ENCODE peak calls at places on chromosomes 11 and 22, in seven cellular contexts. O, W, P, E, M, L and Y are unnamed samples.

GRCh38 chr11:113474362-113475159 is 637 bp downstream of the DRD2 start:
- DNase-seq in W (peak), M (peak), P (peak), O (peak), E (peak), L (no peak), Y (peak)

GRCh38 chr11:72724021-72724561 is 28.1 kb downstream of the ARAP1 start:
- DNase-seq in E (no peak), O (no peak), L (no peak), M (no peak), P (no peak), W (no peak), Y (no peak)

GRCh38 chr22:21445437-21446127 is 21.6 kb upstream of the TMEM191C start:
- DNase-seq in L (no peak), P (peak), M (no peak), W (no peak), E (no peak), O (no peak), Y (no peak)

GRCh38 chr11:17267576-17267975 is 9.0 kb upstream of the NUCB2 start:
- DNase-seq in M (no peak), L (no peak), P (no peak), W (no peak), E (peak), O (no peak), Y (no peak)

GRCh38 chr11:75554258-75555022 is 7.6 kb upstream of the SERPINH1 start:
- DNase-seq in M (peak), O (peak), W (peak), L (no peak), P (peak), E (peak), Y (peak)

GRCh38 chr22:19880786-19881569 is 26.3 kb upstream of the GNB1L start:
- DNase-seq in E (peak), L (no peak), M (peak), P (no peak), W (peak), O (peak), Y (no peak)

GRCh38 chr22:50621491-50621880 is 6.5 kb downstream of the ARSA start:
- DNase-seq in O (no peak), M (no peak), P (no peak), E (no peak), W (no peak), L (peak), Y (no peak)

GRCh38 chr11:125272092-125272491 is 107.5 kb downstream of the PKNOX2 start:
- DNase-seq in E (no peak), L (no peak), P (no peak), W (no peak), M (no peak), O (no peak), Y (no peak)

GRCh38 chr11:59560702-59561469 is 49.5 kb downstream of the OR4D9 start:
- DNase-seq in O (no peak), M (peak), P (peak), E (peak), L (peak), W (peak), Y (peak)

GRCh38 chr11:68810164-68810563 is 31.6 kb downstream of the CPT1A start:
- DNase-seq in P (peak), W (no peak), O (no peak), L (no peak), E (no peak), M (peak), Y (peak)

GRCh38 chr11:74288161-74288560 is 23.3 kb downstream of the P4HA3 start:
- DNase-seq in P (no peak), O (peak), M (no peak), E (no peak), L (no peak), W (no peak), Y (no peak)

GRCh38 chr22:48567213-48567975 is 1260.3 kb downstream of the BRD1 start:
- DNase-seq in E (no peak), W (no peak), M (no peak), P (no peak), O (no peak), L (no peak), Y (no peak)

GRCh38 chr11:61587951-61588695 is 7.2 kb upstream of the SYT7 start:
- DNase-seq in W (peak), M (peak), E (peak), P (peak), O (no peak), L (peak), Y (no peak)

GRCh38 chr22:29190051-29190450 is 15.6 kb upstream of the EMID1 start:
- DNase-seq in E (no peak), O (no peak), L (no peak), W (no peak), M (no peak), P (no peak), Y (no peak)

GRCh38 chr22:47053865-47054185 is 291.4 kb downstream of the TBC1D22A start:
- DNase-seq in P (no peak), O (peak), L (no peak), M (no peak), W (no peak), E (no peak), Y (no peak)

GRCh38 chr11:121757480-121758125 is 304.8 kb upstream of the SORL1-AS1 start:
- DNase-seq in M (no peak), O (no peak), E (peak), W (no peak), P (no peak), L (no peak), Y (no peak)

GRCh38 chr11:90234977-90235376 is 12.1 kb upstream of the CHORDC1 start:
- DNase-seq in L (no peak), M (no peak), P (no peak), E (no peak), W (no peak), O (no peak), Y (no peak)

GRCh38 chr11:68448604-68449011 is 11.9 kb upstream of the PPP6R3 start:
- DNase-seq in M (no peak), W (no peak), P (no peak), L (no peak), E (no peak), O (no peak), Y (no peak)

GRCh38 chr22:40890881-40891280 is 29.0 kb upstream of the DNAJB7 start:
- DNase-seq in P (no peak), L (no peak), M (no peak), E (no peak), W (no peak), O (no peak), Y (no peak)

GRCh38 chr22:50730941-50731661 is 6.9 kb upstream of the ACR start:
- DNase-seq in L (no peak), M (no peak), E (peak), W (no peak), O (no peak), P (no peak), Y (no peak)

GRCh38 chr11:116709970-116710369 is 62.8 kb downstream of the BUD13 start:
- DNase-seq in O (no peak), E (peak), M (no peak), P (no peak), L (no peak), W (no peak), Y (no peak)

GRCh38 chr11:65426839-65427690 is 4.5 kb downstream of the NEAT1 start:
- DNase-seq in E (peak), L (peak), M (peak), P (peak), W (peak), O (no peak), Y (no peak)

GRCh38 chr22:19704355-19705015 is 9.8 kb upstream of the SEPTIN5 start:
- DNase-seq in W (no peak), E (no peak), P (no peak), O (no peak), L (no peak), M (no peak), Y (no peak)

GRCh38 chr11:47992959-47993820 is 12.8 kb downstream of the PTPRJ start:
- DNase-seq in L (no peak), E (no peak), W (no peak), M (no peak), P (no peak), O (no peak), Y (no peak)

GRCh38 chr11:77519847-77520246 is 46.0 kb upstream of the PAK1 start:
- DNase-seq in O (no peak), W (no peak), E (peak), L (no peak), P (no peak), M (no peak), Y (no peak)

GRCh38 chr11:110092577-110093406 is at the start of gene ZC3H12C:
- DNase-seq in W (peak), M (peak), P (peak), L (no peak), O (peak), E (peak), Y (peak)

GRCh38 chr22:17559188-17559587 is 4.1 kb upstream of the SLC25A18 start:
- DNase-seq in M (no peak), L (no peak), W (no peak), P (no peak), E (no peak), O (no peak), Y (no peak)

GRCh38 chr22:47616396-47617020 is 854.1 kb downstream of the TBC1D22A start:
- DNase-seq in L (no peak), M (no peak), P (no peak), O (no peak), E (no peak), W (no peak), Y (no peak)

GRCh38 chr11:96715208-96715607 is 325.4 kb downstream of the JRKL start:
- DNase-seq in O (no peak), M (no peak), W (no peak), L (no peak), E (no peak), P (no peak), Y (no peak)

GRCh38 chr11:121471167-121471566 is 18.4 kb upstream of the SORL1-AS1 start:
- DNase-seq in M (no peak), L (no peak), P (no peak), E (no peak), O (no peak), W (no peak), Y (no peak)

GRCh38 chr11:19441288-19441687 is 200.5 kb upstream of the E2F8 start:
- DNase-seq in O (no peak), L (no peak), E (no peak), W (no peak), M (no peak), P (no peak), Y (no peak)

GRCh38 chr11:103619938-103620337 is 416.5 kb upstream of the DDI1 start:
- DNase-seq in W (no peak), P (no peak), O (no peak), E (no peak), L (no peak), M (no peak), Y (no peak)

GRCh38 chr11:74000307-74000630 is 8.6 kb downstream of the UCP3 start:
- DNase-seq in E (no peak), L (no peak), W (no peak), M (no peak), O (no peak), P (no peak), Y (no peak)

GRCh38 chr11:88246680-88247079 is 71.4 kb upstream of the RAB38 start:
- DNase-seq in O (peak), P (no peak), L (no peak), W (no peak), E (no peak), M (no peak), Y (no peak)

GRCh38 chr11:117795726-117796455 is 1.1 kb downstream of the DSCAML1 start:
- DNase-seq in M (no peak), P (no peak), O (no peak), W (no peak), L (no peak), E (peak), Y (no peak)

GRCh38 chr11:69605737-69606526 is 35.0 kb upstream of the CCND1 start:
- DNase-seq in E (no peak), O (no peak), M (no peak), P (no peak), W (no peak), L (no peak), Y (no peak)

GRCh38 chr22:24803064-24803542 is 2.9 kb upstream of the SGSM1 start:
- DNase-seq in P (no peak), E (peak), W (peak), O (no peak), L (peak), M (peak), Y (peak)

GRCh38 chr11:121057922-121058321 is 34.0 kb downstream of the TBCEL start:
- DNase-seq in E (no peak), W (no peak), P (no peak), M (no peak), O (no peak), L (no peak), Y (no peak)

GRCh38 chr22:31838917-31839316 is 85.1 kb downstream of the DEPDC5 start:
- DNase-seq in O (no peak), W (no peak), L (no peak), M (no peak), E (no peak), P (no peak), Y (no peak)

GRCh38 chr11:119741369-119742262 is 12.6 kb upstream of the NECTIN1 start:
- DNase-seq in W (no peak), M (peak), O (no peak), P (no peak), E (peak), L (peak), Y (peak)

GRCh38 chr11:58392741-58393140 is 13.9 kb downstream of the OR5B3 start:
- DNase-seq in L (no peak), O (no peak), E (no peak), M (no peak), W (no peak), P (no peak), Y (no peak)
- H3K27ac ChIP-seq in L (no peak), O (no peak), E (no peak), M (no peak), W (no peak), P (no peak), Y (no peak)

DNA sequence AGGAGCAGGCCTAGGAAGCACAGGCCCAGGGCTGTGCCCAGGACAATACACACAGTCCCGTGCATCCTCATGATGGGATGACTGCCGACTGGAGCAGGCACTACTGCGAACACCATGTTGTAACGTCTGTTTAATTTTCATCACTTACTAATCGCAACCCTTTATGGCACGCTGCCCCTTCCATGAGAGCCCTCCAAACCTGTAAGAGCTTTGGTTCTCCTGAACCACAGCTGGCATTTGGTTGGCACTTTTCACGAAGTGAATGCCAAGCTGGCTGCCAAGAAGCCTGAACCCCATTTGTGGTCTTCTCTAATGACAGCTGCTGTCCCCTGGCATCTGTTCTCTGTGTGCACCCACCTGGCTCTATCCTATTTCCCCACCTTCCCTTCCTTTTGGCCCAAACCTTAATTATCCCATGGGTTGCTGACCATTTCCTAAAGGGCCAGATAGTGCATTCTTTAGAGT is 36.5 kb downstream of the APOL1 start:
- DNase-seq in O (no peak), L (no peak), P (no peak), W (no peak), E (no peak), M (no peak), Y (no peak)
- H3K27ac ChIP-seq in O (no peak), L (no peak), P (no peak), W (no peak), E (no peak), M (no peak), Y (no peak)

DNA sequence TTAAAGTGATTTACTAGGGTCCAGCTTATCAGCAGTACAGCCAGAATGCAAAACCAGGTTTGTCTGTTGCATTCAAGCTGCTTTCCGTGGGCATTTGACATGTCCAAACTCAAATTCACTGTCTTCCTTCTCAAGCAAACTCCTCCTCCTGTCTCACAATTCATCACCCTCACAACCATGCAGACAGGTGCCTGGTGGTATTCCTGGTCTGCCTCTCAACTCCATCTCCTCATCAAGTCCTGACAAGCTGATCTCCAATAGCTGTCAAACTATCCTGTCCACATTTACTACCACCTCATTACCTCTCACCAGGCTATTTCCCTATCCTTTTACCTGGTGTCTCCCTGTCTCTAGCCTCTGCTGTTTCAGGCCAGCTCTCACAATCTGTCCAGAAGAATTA is 49.1 kb upstream of the LYVE1 start:
- DNase-seq in P (no peak), W (no peak), M (peak), L (no peak), O (no peak), E (no peak), Y (no peak)
- H3K27ac ChIP-seq in P (peak), W (peak), M (no peak), L (no peak), O (no peak), E (no peak), Y (no peak)

DNA sequence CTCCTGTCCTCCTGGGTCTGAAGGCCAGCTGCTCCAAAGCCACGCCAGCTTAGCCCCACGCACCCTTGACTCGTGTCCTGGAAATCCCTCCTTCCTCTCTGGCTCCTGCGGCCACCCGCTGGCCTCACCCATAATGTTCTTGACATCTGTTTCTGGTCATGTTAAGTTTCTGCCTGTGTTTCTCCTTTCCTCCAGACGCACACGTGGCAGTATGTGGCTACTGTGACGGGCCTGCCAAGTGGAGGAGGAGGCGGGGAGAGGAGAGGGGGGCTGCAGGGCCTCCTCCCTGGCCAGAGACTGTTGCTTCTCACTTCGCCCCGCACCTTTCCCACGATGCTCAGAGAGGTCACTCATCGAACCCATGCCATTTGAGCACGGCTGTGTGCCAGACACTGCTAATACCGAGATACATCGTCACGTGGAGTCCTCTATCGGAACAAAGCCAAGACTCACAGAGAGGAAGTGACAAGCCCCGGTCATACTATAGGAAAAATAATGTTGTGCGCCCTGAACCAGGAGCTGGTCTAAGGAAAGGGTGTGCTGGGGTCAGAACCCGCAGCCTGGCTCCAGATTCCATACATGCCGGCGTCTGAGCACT is 11.5 kb downstream of the C1QTNF6 start:
- DNase-seq in L (no peak), M (no peak), O (no peak), W (peak), P (peak), E (no peak), Y (no peak)
- H3K27ac ChIP-seq in L (no peak), M (no peak), O (peak), W (peak), P (no peak), E (no peak), Y (no peak)

DNA sequence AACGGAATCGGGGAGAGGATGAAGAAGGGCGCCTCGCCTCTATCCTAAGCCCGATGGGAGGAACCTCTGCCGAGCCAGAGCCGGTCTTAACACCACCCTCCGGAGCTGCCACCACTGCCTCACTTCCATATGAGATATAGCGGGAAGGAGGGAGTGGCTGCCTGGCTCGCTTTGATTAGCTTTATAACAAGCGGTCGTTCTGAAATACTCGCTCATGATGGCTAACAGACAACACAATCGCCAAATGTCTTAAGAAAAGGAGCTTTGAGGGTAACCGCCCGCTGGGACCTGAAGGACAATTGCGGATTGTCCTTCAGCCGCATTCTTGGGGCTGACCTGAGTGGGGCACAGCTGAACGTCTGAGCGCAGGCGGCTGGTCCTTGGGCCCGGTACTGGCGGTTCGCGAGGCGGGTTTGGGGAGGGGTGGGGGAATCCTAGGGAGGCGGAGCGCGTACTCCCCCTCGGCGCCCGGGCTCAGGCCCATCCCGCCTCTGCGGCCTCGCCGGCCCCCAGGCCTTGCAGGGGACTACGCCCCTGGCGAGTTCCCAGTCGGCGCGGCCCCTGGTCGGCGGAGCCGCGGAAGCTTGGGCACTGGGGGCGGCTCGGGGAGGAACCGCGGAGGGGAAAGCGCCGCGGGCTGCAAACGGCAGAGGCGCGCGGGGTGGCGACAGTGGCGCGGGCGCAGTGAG is at the start of gene PLAAT5:
- DNase-seq in L (peak), M (peak), O (no peak), E (peak), P (no peak), W (no peak), Y (peak)
- H3K27ac ChIP-seq in L (no peak), M (peak), O (no peak), E (peak), P (peak), W (peak), Y (peak)

DNA sequence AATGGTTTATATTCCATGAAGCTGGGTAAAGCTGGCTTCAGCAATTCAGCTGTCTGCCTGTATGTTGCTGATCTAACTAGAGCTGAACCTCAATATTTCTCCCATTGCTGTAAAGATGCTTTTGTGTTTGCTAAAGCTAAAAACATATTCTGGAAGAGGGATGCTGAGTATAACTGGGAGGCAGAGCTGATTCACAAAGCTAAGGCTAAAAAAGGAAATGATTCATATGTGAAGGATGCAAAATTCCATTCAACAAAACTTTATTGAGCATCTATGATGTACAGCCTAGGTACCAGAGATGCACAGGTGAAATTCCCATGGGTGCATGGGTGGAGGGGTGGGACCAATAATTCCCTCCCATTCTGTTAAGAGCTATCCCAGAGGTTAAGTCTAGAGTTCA is 193.9 kb downstream of the KIF18A start:
- DNase-seq in L (no peak), M (no peak), P (no peak), E (no peak), O (no peak), W (no peak), Y (no peak)
- H3K27ac ChIP-seq in L (no peak), M (no peak), P (no peak), E (no peak), O (no peak), W (no peak), Y (no peak)

GRCh38 chr22:22772396-22772795 is 115.2 kb upstream of the IGLL5 start:
- DNase-seq in E (peak), P (no peak), O (no peak), M (no peak), L (no peak), W (no peak), Y (no peak)
- H3K27ac ChIP-seq in E (no peak), P (no peak), O (no peak), M (no peak), L (no peak), W (no peak), Y (no peak)